ENCODE peak calls at places on chromosome 21, in seven cellular contexts. M is stimulated activated effector memory CD8-positive, alpha-beta T cell treated with anti-CD3 and anti-CD28 coated beads, Interleukin-12 subunit alpha, Interleukin-12 subunit beta, amount 100 ng/mL, for 72 hours; T is Panc1; R is stimulated activated CD8-positive, alpha-beta memory T cell treated with anti-CD3 and anti-CD28 coated beads, Interleukin-15, amount 100 ng/mL, for 24 hours; V is CD8-positive, alpha-beta memory T cell; L is NCI-H2107; I is NCI-H510A treated with DMSO at 0.1 percent for 48 hours. B is an unnamed sample.

GRCh38 chr21:36504067-36505058 is 24.4 kb upstream of the CLDN14 start:
- DNase-seq in M (peak; percentile 61), T (peak; percentile 18), R (no peak), V (peak; percentile 30), L (no peak), I (peak; percentile 40), B (no peak)

GRCh38 chr21:15687208-15687607 is 42.6 kb upstream of the USP25 start:
- DNase-seq in M (no peak), T (no peak), R (no peak), V (no peak), L (no peak), I (no peak), B (no peak)

GRCh38 chr21:44723177-44724131 is 12.1 kb upstream of the TSPEAR start:
- DNase-seq in M (no peak), T (no peak), R (no peak), V (peak; percentile 46), L (no peak), I (no peak), B (peak; percentile 62)

GRCh38 chr21:42352433-42353095 is 1.8 kb upstream of the TFF2 start:
- DNase-seq in M (no peak), T (no peak), R (no peak), V (no peak), L (no peak), I (no peak), B (no peak)

GRCh38 chr21:32653326-32653901 is 41.2 kb upstream of the CFAP298 start:
- DNase-seq in M (no peak), T (peak; percentile 24), R (no peak), V (peak; percentile 18), L (peak; percentile 5), I (peak; percentile 80), B (no peak)

GRCh38 chr21:37829447-37829846 is 86.8 kb downstream of the KCNJ6 start:
- DNase-seq in M (no peak), T (no peak), R (no peak), V (no peak), L (no peak), I (peak; percentile 55), B (no peak)

GRCh38 chr21:42665484-42665883 is 12.1 kb downstream of the PDE9A start:
- DNase-seq in M (no peak), T (no peak), R (no peak), V (no peak), L (no peak), I (no peak), B (no peak)

GRCh38 chr21:29018540-29018939 is 609 bp downstream of the RWDD2B start:
- DNase-seq in M (no peak), T (no peak), R (no peak), V (no peak), L (no peak), I (peak; percentile 33), B (no peak)

GRCh38 chr21:29334717-29335428 is 36.2 kb downstream of the BACH1 start:
- DNase-seq in M (no peak), T (no peak), R (no peak), V (no peak), L (no peak), I (no peak), B (no peak)

B was measured in H1.